ENCODE peak calls at places on chromosomes 7 and 10, in eight cellular contexts. Z, D, W, N, I, M, R and F are unnamed samples.

GRCh38 chr7:15007507-15007906 is 105.0 kb upstream of the DGKB start:
- DNase-seq in Z (no peak), D (peak), W (peak), N (peak), I (no peak), M (no peak), R (no peak), F (no peak)

GRCh38 chr7:5574770-5575269 is 151.2 kb upstream of the TNRC18 start:
- DNase-seq in Z (no peak), D (no peak), W (peak), N (no peak), I (no peak), M (peak), R (no peak), F (no peak)

GRCh38 chr10:78457804-78458483 is 424.3 kb downstream of the RPS24 start:
- DNase-seq in Z (no peak), D (peak), W (no peak), N (no peak), I (no peak), M (no peak), R (no peak), F (no peak)

GRCh38 chr7:50262916-50263690 is 41.4 kb upstream of the IKZF1 start:
- DNase-seq in Z (no peak), D (no peak), W (no peak), N (peak), I (no peak), M (no peak), R (no peak), F (peak)

GRCh38 chr10:58963723-58964124 is 212.7 kb upstream of the PHYHIPL start:
- DNase-seq in Z (no peak), D (no peak), W (no peak), N (no peak), I (no peak), M (no peak), R (no peak), F (no peak)

GRCh38 chr7:25882151-25882773 is 269.7 kb upstream of the NFE2L3 start:
- DNase-seq in Z (no peak), D (no peak), W (no peak), N (no peak), I (no peak), M (no peak), R (no peak), F (no peak)

GRCh38 chr7:133355325-133355708 is 102.4 kb downstream of the EXOC4 start:
- DNase-seq in Z (no peak), D (peak), W (no peak), N (no peak), I (no peak), M (no peak), R (no peak), F (no peak)

GRCh38 chr10:103284170-103284569 is 7.2 kb downstream of the INA start:
- DNase-seq in Z (no peak), D (peak), W (no peak), N (no peak), I (peak), M (no peak), R (no peak), F (no peak)

GRCh38 chr7:2116086-2116810 is 116.5 kb downstream of the MAD1L1 start:
- DNase-seq in Z (no peak), D (peak), W (no peak), N (no peak), I (no peak), M (peak), R (no peak), F (no peak)

DNA sequence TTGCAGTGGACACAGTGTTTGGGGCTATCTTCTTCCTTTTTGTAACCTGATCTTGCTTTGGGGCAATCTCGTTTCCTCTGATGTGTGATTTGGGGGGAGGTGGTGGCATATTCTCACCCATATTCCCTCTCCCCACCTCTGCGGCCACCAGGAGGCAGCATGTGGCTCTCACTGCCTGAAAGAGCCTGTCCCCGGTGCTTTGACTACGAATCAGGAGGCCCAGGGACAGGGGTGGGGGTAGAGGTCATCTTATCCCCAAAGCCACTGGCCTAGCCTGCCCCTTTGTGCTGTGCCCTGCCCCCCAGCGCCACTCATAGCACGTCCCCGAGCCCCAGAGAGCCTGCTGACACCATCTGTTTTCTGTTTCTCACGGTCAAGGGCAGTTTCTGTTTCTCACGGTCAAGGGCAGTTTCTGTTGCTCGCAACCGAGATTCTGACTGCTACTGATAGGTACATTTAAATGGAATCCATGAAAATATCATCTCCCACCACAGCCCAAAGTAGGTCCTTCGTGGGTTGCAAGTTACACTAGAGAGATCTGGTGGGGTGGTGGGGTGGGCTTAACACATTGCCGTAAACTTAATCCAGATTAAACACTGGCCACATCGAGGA is 28.2 kb downstream of the PHYH start:
- DNase-seq in Z (no peak), D (peak), W (peak), N (peak), I (peak), M (peak), R (peak), F (peak)
- TF ChIP-seq CTCF in Z (peak), D (peak), W (peak), N (peak), I (peak), M (peak), R (peak), F (peak)

GRCh38 chr10:60238408-60239100 is 151.1 kb downstream of the ANK3 start:
- DNase-seq in Z (no peak), D (peak), W (no peak), N (peak), I (no peak), M (no peak), R (peak), F (peak)
- TF ChIP-seq CTCF in Z (peak), D (peak), W (peak), N (peak), I (no peak), M (peak), R (peak), F (no peak)

GRCh38 chr7:72751378-72751777 is 76.6 kb downstream of the TYW1B start:
- DNase-seq in Z (no peak), D (no peak), W (no peak), N (no peak), I (no peak), M (no peak), R (no peak), F (no peak)

GRCh38 chr7:72753781-72754180 is 74.2 kb downstream of the TYW1B start:
- DNase-seq in Z (no peak), D (no peak), W (no peak), N (no peak), I (no peak), M (no peak), R (no peak), F (no peak)

GRCh38 chr7:72754312-72754711 is 73.7 kb downstream of the TYW1B start:
- DNase-seq in Z (no peak), D (peak), W (no peak), N (no peak), I (no peak), M (no peak), R (no peak), F (no peak)

GRCh38 chr7:72751978-72752377 is 76.0 kb downstream of the TYW1B start:
- DNase-seq in Z (no peak), D (no peak), W (no peak), N (no peak), I (no peak), M (no peak), R (no peak), F (no peak)
- TF ChIP-seq CTCF in Z (no peak), D (peak), W (no peak), N (no peak), I (no peak), M (no peak), R (no peak), F (no peak)

GRCh38 chr10:11697718-11698527 is 44.3 kb upstream of the ECHDC3 start:
- DNase-seq in Z (no peak), D (no peak), W (peak), N (peak), I (no peak), M (no peak), R (no peak), F (no peak)
- TF ChIP-seq CTCF in Z (no peak), D (no peak), W (peak), N (peak), I (no peak), M (no peak), R (no peak), F (peak)